ENCODE peak calls at places on chromosome 11, in nine cellular contexts. G, K, V, I, T, Q, A, Y and D are unnamed samples.

GRCh38 chr11:27723685-27724084 is 23.4 kb upstream of the BDNF start:
- DNase-seq in G (no peak), K (no peak), V (no peak), I (peak; percentile 32), T (peak; percentile 5), Q (no peak), A (no peak), Y (no peak), D (no peak)

GRCh38 chr11:118898400-118899295 is 15.0 kb downstream of the CXCR5 start:
- DNase-seq in G (no peak), K (no peak), V (no peak), I (no peak), T (peak; percentile 68), Q (no peak), A (no peak), Y (no peak), D (no peak)

GRCh38 chr11:116384876-116385275 is 387.9 kb downstream of the BUD13 start:
- DNase-seq in G (no peak), K (no peak), V (no peak), I (no peak), T (no peak), Q (no peak), A (no peak), Y (no peak), D (no peak)

GRCh38 chr11:75968021-75968685 is 153.1 kb downstream of the UVRAG start:
- DNase-seq in G (no peak), K (no peak), V (peak; percentile 67), I (peak; percentile 74), T (no peak), Q (no peak), A (no peak), Y (no peak), D (no peak)

GRCh38 chr11:101960231-101960630 is 43.9 kb upstream of the ANGPTL5 start:
- DNase-seq in G (no peak), K (no peak), V (no peak), I (no peak), T (no peak), Q (no peak), A (no peak), Y (no peak), D (no peak)

GRCh38 chr11:44467413-44467812 is 98.0 kb upstream of the CD82 start:
- DNase-seq in G (no peak), K (no peak), V (no peak), I (no peak), T (peak; percentile 69), Q (no peak), A (no peak), Y (no peak), D (no peak)

GRCh38 chr11:130776044-130776390 is 140.3 kb downstream of the SNX19 start:
- DNase-seq in G (no peak), K (no peak), V (no peak), I (no peak), T (no peak), Q (no peak), A (no peak), Y (no peak), D (no peak)

GRCh38 chr11:119635041-119635745 is 93.8 kb downstream of the NECTIN1 start:
- DNase-seq in G (no peak), K (no peak), V (no peak), I (no peak), T (no peak), Q (no peak), A (no peak), Y (no peak), D (no peak)

GRCh38 chr11:122342089-122342749 is 226.2 kb upstream of the BLID start:
- DNase-seq in G (no peak), K (no peak), V (peak; percentile 8), I (peak; percentile 42), T (no peak), Q (no peak), A (no peak), Y (no peak), D (no peak)

GRCh38 chr11:128342511-128343133 is 244.7 kb downstream of the ETS1 start:
- DNase-seq in G (peak; percentile 93), K (no peak), V (peak; percentile 56), I (peak; percentile 29), T (peak; percentile 24), Q (peak; percentile 60), A (no peak), Y (no peak), D (no peak)

GRCh38 chr11:11620251-11620965 is 1.4 kb downstream of the GALNT18 start:
- DNase-seq in G (peak; percentile 62), K (no peak), V (no peak), I (no peak), T (peak; percentile 80), Q (peak; percentile 37), A (no peak), Y (peak; percentile 62), D (no peak)

GRCh38 chr11:86447763-86448480 is 73.2 kb downstream of the CCDC81 start:
- DNase-seq in G (no peak), K (no peak), V (no peak), I (no peak), T (no peak), Q (no peak), A (no peak), Y (no peak), D (no peak)